ENCODE peak calls at places on chromosomes 7 and 10, in eight cellular contexts. One of them, this sample, is unnamed.

GRCh38 chr10:7408494-7409044 is 2.3 kb downstream of the SFMBT2 start:
- DNase-seq in H9: peak
- DNase-seq in activated CD4-positive, alpha-beta T cell treated with anti-CD3 and anti-CD28 coated beads, Interleukin-2, amount 50 U/mL, for 1 hour: peak
- DNase-seq in T-helper 1 cell: no peak
- DNase-seq in effector CD4-positive, alpha-beta T cell: no peak
- DNase-seq in neuronal stem cell: no peak
- DNase-seq in RWPE1: peak
- DNase-seq in nephron progenitor cell: peak
- DNase-seq in this sample: no peak

GRCh38 chr7:20064181-20064970 is 152.8 kb downstream of the MACC1 start:
- DNase-seq in H9: no peak
- DNase-seq in activated CD4-positive, alpha-beta T cell treated with anti-CD3 and anti-CD28 coated beads, Interleukin-2, amount 50 U/mL, for 1 hour: no peak
- DNase-seq in T-helper 1 cell: no peak
- DNase-seq in effector CD4-positive, alpha-beta T cell: no peak
- DNase-seq in neuronal stem cell: peak
- DNase-seq in RWPE1: no peak
- DNase-seq in nephron progenitor cell: no peak
- DNase-seq in this sample: no peak

GRCh38 chr7:113086431-113086888 is at the start of gene GPR85:
- DNase-seq in H9: peak
- DNase-seq in activated CD4-positive, alpha-beta T cell treated with anti-CD3 and anti-CD28 coated beads, Interleukin-2, amount 50 U/mL, for 1 hour: peak
- DNase-seq in T-helper 1 cell: no peak
- DNase-seq in effector CD4-positive, alpha-beta T cell: no peak
- DNase-seq in neuronal stem cell: peak
- DNase-seq in RWPE1: peak
- DNase-seq in nephron progenitor cell: peak
- DNase-seq in this sample: peak

GRCh38 chr7:69457912-69458491 is 140.3 kb upstream of the AUTS2 start:
- DNase-seq in H9: peak
- DNase-seq in activated CD4-positive, alpha-beta T cell treated with anti-CD3 and anti-CD28 coated beads, Interleukin-2, amount 50 U/mL, for 1 hour: no peak
- DNase-seq in T-helper 1 cell: no peak
- DNase-seq in effector CD4-positive, alpha-beta T cell: no peak
- DNase-seq in neuronal stem cell: peak
- DNase-seq in RWPE1: no peak
- DNase-seq in nephron progenitor cell: no peak
- DNase-seq in this sample: no peak

GRCh38 chr10:69362471-69362954 is 54.2 kb downstream of the TACR2 start:
- DNase-seq in H9: no peak
- DNase-seq in activated CD4-positive, alpha-beta T cell treated with anti-CD3 and anti-CD28 coated beads, Interleukin-2, amount 50 U/mL, for 1 hour: peak
- DNase-seq in T-helper 1 cell: no peak
- DNase-seq in effector CD4-positive, alpha-beta T cell: no peak
- DNase-seq in neuronal stem cell: no peak
- DNase-seq in RWPE1: peak
- DNase-seq in nephron progenitor cell: no peak
- DNase-seq in this sample: no peak

GRCh38 chr7:486216-486743 is 33.4 kb downstream of the PDGFA start:
- DNase-seq in H9: no peak
- DNase-seq in activated CD4-positive, alpha-beta T cell treated with anti-CD3 and anti-CD28 coated beads, Interleukin-2, amount 50 U/mL, for 1 hour: no peak
- DNase-seq in T-helper 1 cell: no peak
- DNase-seq in effector CD4-positive, alpha-beta T cell: no peak
- DNase-seq in neuronal stem cell: no peak
- DNase-seq in RWPE1: no peak
- DNase-seq in nephron progenitor cell: no peak
- DNase-seq in this sample: no peak

GRCh38 chr10:3902809-3903410 is 117.9 kb upstream of the KLF6 start:
- DNase-seq in H9: no peak
- DNase-seq in activated CD4-positive, alpha-beta T cell treated with anti-CD3 and anti-CD28 coated beads, Interleukin-2, amount 50 U/mL, for 1 hour: no peak
- DNase-seq in T-helper 1 cell: no peak
- DNase-seq in effector CD4-positive, alpha-beta T cell: no peak
- DNase-seq in neuronal stem cell: no peak
- DNase-seq in RWPE1: no peak
- DNase-seq in nephron progenitor cell: no peak
- DNase-seq in this sample: no peak

GRCh38 chr7:111266613-111267012 is 175.7 kb downstream of the LRRN3 start:
- DNase-seq in H9: no peak
- DNase-seq in activated CD4-positive, alpha-beta T cell treated with anti-CD3 and anti-CD28 coated beads, Interleukin-2, amount 50 U/mL, for 1 hour: no peak
- DNase-seq in T-helper 1 cell: no peak
- DNase-seq in effector CD4-positive, alpha-beta T cell: no peak
- DNase-seq in neuronal stem cell: no peak
- DNase-seq in RWPE1: no peak
- DNase-seq in nephron progenitor cell: no peak
- DNase-seq in this sample: no peak

GRCh38 chr10:128570596-128570995 is 444.4 kb upstream of the MKI67 start:
- DNase-seq in H9: no peak
- DNase-seq in activated CD4-positive, alpha-beta T cell treated with anti-CD3 and anti-CD28 coated beads, Interleukin-2, amount 50 U/mL, for 1 hour: no peak
- DNase-seq in T-helper 1 cell: no peak
- DNase-seq in effector CD4-positive, alpha-beta T cell: no peak
- DNase-seq in neuronal stem cell: no peak
- DNase-seq in RWPE1: no peak
- DNase-seq in nephron progenitor cell: no peak
- DNase-seq in this sample: no peak

GRCh38 chr10:42961776-42962119 is 115.1 kb upstream of the RET start:
- DNase-seq in H9: no peak
- DNase-seq in activated CD4-positive, alpha-beta T cell treated with anti-CD3 and anti-CD28 coated beads, Interleukin-2, amount 50 U/mL, for 1 hour: no peak
- DNase-seq in T-helper 1 cell: no peak
- DNase-seq in effector CD4-positive, alpha-beta T cell: no peak
- DNase-seq in neuronal stem cell: no peak
- DNase-seq in RWPE1: no peak
- DNase-seq in nephron progenitor cell: no peak
- DNase-seq in this sample: no peak

GRCh38 chr7:112143567-112143966 is 62.6 kb downstream of the DOCK4 start:
- DNase-seq in H9: no peak
- DNase-seq in activated CD4-positive, alpha-beta T cell treated with anti-CD3 and anti-CD28 coated beads, Interleukin-2, amount 50 U/mL, for 1 hour: no peak
- DNase-seq in T-helper 1 cell: no peak
- DNase-seq in effector CD4-positive, alpha-beta T cell: no peak
- DNase-seq in neuronal stem cell: no peak
- DNase-seq in RWPE1: no peak
- DNase-seq in nephron progenitor cell: no peak
- DNase-seq in this sample: no peak

GRCh38 chr10:114694735-114695134 is 36.7 kb upstream of the ABLIM1 start:
- DNase-seq in H9: peak
- DNase-seq in activated CD4-positive, alpha-beta T cell treated with anti-CD3 and anti-CD28 coated beads, Interleukin-2, amount 50 U/mL, for 1 hour: peak
- DNase-seq in T-helper 1 cell: no peak
- DNase-seq in effector CD4-positive, alpha-beta T cell: no peak
- DNase-seq in neuronal stem cell: peak
- DNase-seq in RWPE1: no peak
- DNase-seq in nephron progenitor cell: peak
- DNase-seq in this sample: no peak

GRCh38 chr10:52466464-52466863 is 152.4 kb downstream of the DKK1 start:
- DNase-seq in H9: no peak
- DNase-seq in activated CD4-positive, alpha-beta T cell treated with anti-CD3 and anti-CD28 coated beads, Interleukin-2, amount 50 U/mL, for 1 hour: no peak
- DNase-seq in T-helper 1 cell: no peak
- DNase-seq in effector CD4-positive, alpha-beta T cell: no peak
- DNase-seq in neuronal stem cell: no peak
- DNase-seq in RWPE1: no peak
- DNase-seq in nephron progenitor cell: no peak
- DNase-seq in this sample: no peak

GRCh38 chr7:38330861-38331709 is 57.6 kb upstream of the TARP start:
- DNase-seq in H9: peak
- DNase-seq in activated CD4-positive, alpha-beta T cell treated with anti-CD3 and anti-CD28 coated beads, Interleukin-2, amount 50 U/mL, for 1 hour: no peak
- DNase-seq in T-helper 1 cell: no peak
- DNase-seq in effector CD4-positive, alpha-beta T cell: no peak
- DNase-seq in neuronal stem cell: no peak
- DNase-seq in RWPE1: no peak
- DNase-seq in nephron progenitor cell: peak
- DNase-seq in this sample: no peak

GRCh38 chr7:108308276-108308675 is 148.0 kb downstream of the NRCAM start:
- DNase-seq in H9: no peak
- DNase-seq in activated CD4-positive, alpha-beta T cell treated with anti-CD3 and anti-CD28 coated beads, Interleukin-2, amount 50 U/mL, for 1 hour: no peak
- DNase-seq in T-helper 1 cell: no peak
- DNase-seq in effector CD4-positive, alpha-beta T cell: no peak
- DNase-seq in neuronal stem cell: no peak
- DNase-seq in RWPE1: no peak
- DNase-seq in nephron progenitor cell: no peak
- DNase-seq in this sample: no peak

GRCh38 chr7:106781007-106781406 is 84.1 kb upstream of the PIK3CG start:
- DNase-seq in H9: no peak
- DNase-seq in activated CD4-positive, alpha-beta T cell treated with anti-CD3 and anti-CD28 coated beads, Interleukin-2, amount 50 U/mL, for 1 hour: no peak
- DNase-seq in T-helper 1 cell: no peak
- DNase-seq in effector CD4-positive, alpha-beta T cell: no peak
- DNase-seq in neuronal stem cell: no peak
- DNase-seq in RWPE1: no peak
- DNase-seq in nephron progenitor cell: no peak
- DNase-seq in this sample: no peak

GRCh38 chr10:132515811-132516726 is 21.5 kb upstream of the INPP5A start:
- DNase-seq in H9: peak
- DNase-seq in activated CD4-positive, alpha-beta T cell treated with anti-CD3 and anti-CD28 coated beads, Interleukin-2, amount 50 U/mL, for 1 hour: no peak
- DNase-seq in T-helper 1 cell: no peak
- DNase-seq in effector CD4-positive, alpha-beta T cell: no peak
- DNase-seq in neuronal stem cell: no peak
- DNase-seq in RWPE1: no peak
- DNase-seq in nephron progenitor cell: no peak
- DNase-seq in this sample: no peak

GRCh38 chr7:138919256-138919655 is 61.9 kb downstream of the KIAA1549 start:
- DNase-seq in H9: no peak
- DNase-seq in activated CD4-positive, alpha-beta T cell treated with anti-CD3 and anti-CD28 coated beads, Interleukin-2, amount 50 U/mL, for 1 hour: no peak
- DNase-seq in T-helper 1 cell: no peak
- DNase-seq in effector CD4-positive, alpha-beta T cell: no peak
- DNase-seq in neuronal stem cell: no peak
- DNase-seq in RWPE1: no peak
- DNase-seq in nephron progenitor cell: no peak
- DNase-seq in this sample: no peak

GRCh38 chr7:22783421-22783820 is 39.2 kb downstream of the TOMM7 start:
- DNase-seq in H9: no peak
- DNase-seq in activated CD4-positive, alpha-beta T cell treated with anti-CD3 and anti-CD28 coated beads, Interleukin-2, amount 50 U/mL, for 1 hour: no peak
- DNase-seq in T-helper 1 cell: no peak
- DNase-seq in effector CD4-positive, alpha-beta T cell: no peak
- DNase-seq in neuronal stem cell: no peak
- DNase-seq in RWPE1: no peak
- DNase-seq in nephron progenitor cell: no peak
- DNase-seq in this sample: no peak

GRCh38 chr7:112495820-112496462 is 15.2 kb downstream of the LSMEM1 start:
- DNase-seq in H9: peak
- DNase-seq in activated CD4-positive, alpha-beta T cell treated with anti-CD3 and anti-CD28 coated beads, Interleukin-2, amount 50 U/mL, for 1 hour: peak
- DNase-seq in T-helper 1 cell: no peak
- DNase-seq in effector CD4-positive, alpha-beta T cell: peak
- DNase-seq in neuronal stem cell: peak
- DNase-seq in RWPE1: peak
- DNase-seq in nephron progenitor cell: peak
- DNase-seq in this sample: peak

GRCh38 chr10:98463976-98464754 is 17.4 kb upstream of the HPS1 start:
- DNase-seq in H9: no peak
- DNase-seq in activated CD4-positive, alpha-beta T cell treated with anti-CD3 and anti-CD28 coated beads, Interleukin-2, amount 50 U/mL, for 1 hour: no peak
- DNase-seq in T-helper 1 cell: no peak
- DNase-seq in effector CD4-positive, alpha-beta T cell: no peak
- DNase-seq in neuronal stem cell: no peak
- DNase-seq in RWPE1: no peak
- DNase-seq in nephron progenitor cell: no peak
- DNase-seq in this sample: no peak

GRCh38 chr10:102988404-102989314 is 70.6 kb downstream of the CNNM2 start:
- DNase-seq in H9: no peak
- DNase-seq in activated CD4-positive, alpha-beta T cell treated with anti-CD3 and anti-CD28 coated beads, Interleukin-2, amount 50 U/mL, for 1 hour: no peak
- DNase-seq in T-helper 1 cell: no peak
- DNase-seq in effector CD4-positive, alpha-beta T cell: no peak
- DNase-seq in neuronal stem cell: no peak
- DNase-seq in RWPE1: no peak
- DNase-seq in nephron progenitor cell: no peak
- DNase-seq in this sample: no peak

GRCh38 chr7:28018851-28019465 is 161.6 kb downstream of the JAZF1 start:
- DNase-seq in H9: no peak
- DNase-seq in activated CD4-positive, alpha-beta T cell treated with anti-CD3 and anti-CD28 coated beads, Interleukin-2, amount 50 U/mL, for 1 hour: no peak
- DNase-seq in T-helper 1 cell: no peak
- DNase-seq in effector CD4-positive, alpha-beta T cell: no peak
- DNase-seq in neuronal stem cell: no peak
- DNase-seq in RWPE1: no peak
- DNase-seq in nephron progenitor cell: no peak
- DNase-seq in this sample: no peak

GRCh38 chr10:5546891-5547683 is 22.3 kb downstream of the CALML3 start:
- DNase-seq in H9: no peak
- DNase-seq in activated CD4-positive, alpha-beta T cell treated with anti-CD3 and anti-CD28 coated beads, Interleukin-2, amount 50 U/mL, for 1 hour: no peak
- DNase-seq in T-helper 1 cell: no peak
- DNase-seq in effector CD4-positive, alpha-beta T cell: no peak
- DNase-seq in neuronal stem cell: no peak
- DNase-seq in RWPE1: peak
- DNase-seq in nephron progenitor cell: no peak
- DNase-seq in this sample: no peak

GRCh38 chr10:102324061-102324460 is 71.4 kb upstream of the NFKB2 start:
- DNase-seq in H9: no peak
- DNase-seq in activated CD4-positive, alpha-beta T cell treated with anti-CD3 and anti-CD28 coated beads, Interleukin-2, amount 50 U/mL, for 1 hour: no peak
- DNase-seq in T-helper 1 cell: no peak
- DNase-seq in effector CD4-positive, alpha-beta T cell: no peak
- DNase-seq in neuronal stem cell: no peak
- DNase-seq in RWPE1: peak
- DNase-seq in nephron progenitor cell: no peak
- DNase-seq in this sample: no peak

GRCh38 chr10:33337335-33337854 is 2.9 kb upstream of the NRP1 start:
- DNase-seq in H9: no peak
- DNase-seq in activated CD4-positive, alpha-beta T cell treated with anti-CD3 and anti-CD28 coated beads, Interleukin-2, amount 50 U/mL, for 1 hour: no peak
- DNase-seq in T-helper 1 cell: no peak
- DNase-seq in effector CD4-positive, alpha-beta T cell: no peak
- DNase-seq in neuronal stem cell: peak
- DNase-seq in RWPE1: peak
- DNase-seq in nephron progenitor cell: peak
- DNase-seq in this sample: no peak

GRCh38 chr10:69863580-69863979 is 61.9 kb downstream of the COL13A1 start:
- DNase-seq in H9: no peak
- DNase-seq in activated CD4-positive, alpha-beta T cell treated with anti-CD3 and anti-CD28 coated beads, Interleukin-2, amount 50 U/mL, for 1 hour: no peak
- DNase-seq in T-helper 1 cell: no peak
- DNase-seq in effector CD4-positive, alpha-beta T cell: no peak
- DNase-seq in neuronal stem cell: no peak
- DNase-seq in RWPE1: no peak
- DNase-seq in nephron progenitor cell: no peak
- DNase-seq in this sample: no peak

GRCh38 chr10:92242910-92243671 is 47.8 kb downstream of the CPEB3 start:
- DNase-seq in H9: peak
- DNase-seq in activated CD4-positive, alpha-beta T cell treated with anti-CD3 and anti-CD28 coated beads, Interleukin-2, amount 50 U/mL, for 1 hour: peak
- DNase-seq in T-helper 1 cell: peak
- DNase-seq in effector CD4-positive, alpha-beta T cell: peak
- DNase-seq in neuronal stem cell: peak
- DNase-seq in RWPE1: peak
- DNase-seq in nephron progenitor cell: peak
- DNase-seq in this sample: no peak

GRCh38 chr10:44383749-44384600 is 922 bp downstream of the CXCL12 start:
- DNase-seq in H9: peak
- DNase-seq in activated CD4-positive, alpha-beta T cell treated with anti-CD3 and anti-CD28 coated beads, Interleukin-2, amount 50 U/mL, for 1 hour: no peak
- DNase-seq in T-helper 1 cell: no peak
- DNase-seq in effector CD4-positive, alpha-beta T cell: no peak
- DNase-seq in neuronal stem cell: no peak
- DNase-seq in RWPE1: no peak
- DNase-seq in nephron progenitor cell: peak
- DNase-seq in this sample: no peak

GRCh38 chr10:132990684-132991545 is 48.5 kb upstream of the CFAP46 start:
- DNase-seq in H9: no peak
- DNase-seq in activated CD4-positive, alpha-beta T cell treated with anti-CD3 and anti-CD28 coated beads, Interleukin-2, amount 50 U/mL, for 1 hour: no peak
- DNase-seq in T-helper 1 cell: no peak
- DNase-seq in effector CD4-positive, alpha-beta T cell: no peak
- DNase-seq in neuronal stem cell: no peak
- DNase-seq in RWPE1: no peak
- DNase-seq in nephron progenitor cell: no peak
- DNase-seq in this sample: no peak

GRCh38 chr10:119759832-119760231 is 34.0 kb downstream of the INPP5F start:
- DNase-seq in H9: no peak
- DNase-seq in activated CD4-positive, alpha-beta T cell treated with anti-CD3 and anti-CD28 coated beads, Interleukin-2, amount 50 U/mL, for 1 hour: no peak
- DNase-seq in T-helper 1 cell: no peak
- DNase-seq in effector CD4-positive, alpha-beta T cell: no peak
- DNase-seq in neuronal stem cell: no peak
- DNase-seq in RWPE1: no peak
- DNase-seq in nephron progenitor cell: no peak
- DNase-seq in this sample: no peak

GRCh38 chr7:55191926-55192692 is 173.0 kb upstream of the LANCL2 start:
- DNase-seq in H9: peak
- DNase-seq in activated CD4-positive, alpha-beta T cell treated with anti-CD3 and anti-CD28 coated beads, Interleukin-2, amount 50 U/mL, for 1 hour: no peak
- DNase-seq in T-helper 1 cell: no peak
- DNase-seq in effector CD4-positive, alpha-beta T cell: no peak
- DNase-seq in neuronal stem cell: no peak
- DNase-seq in RWPE1: no peak
- DNase-seq in nephron progenitor cell: no peak
- DNase-seq in this sample: no peak

GRCh38 chr7:26950854-26951253 is 86.5 kb upstream of the SKAP2 start:
- DNase-seq in H9: no peak
- DNase-seq in activated CD4-positive, alpha-beta T cell treated with anti-CD3 and anti-CD28 coated beads, Interleukin-2, amount 50 U/mL, for 1 hour: no peak
- DNase-seq in T-helper 1 cell: no peak
- DNase-seq in effector CD4-positive, alpha-beta T cell: no peak
- DNase-seq in neuronal stem cell: no peak
- DNase-seq in RWPE1: no peak
- DNase-seq in nephron progenitor cell: no peak
- DNase-seq in this sample: no peak

GRCh38 chr7:95865716-95866371 is 93.5 kb downstream of the DYNC1I1 start:
- DNase-seq in H9: peak
- DNase-seq in activated CD4-positive, alpha-beta T cell treated with anti-CD3 and anti-CD28 coated beads, Interleukin-2, amount 50 U/mL, for 1 hour: no peak
- DNase-seq in T-helper 1 cell: no peak
- DNase-seq in effector CD4-positive, alpha-beta T cell: no peak
- DNase-seq in neuronal stem cell: peak
- DNase-seq in RWPE1: no peak
- DNase-seq in nephron progenitor cell: no peak
- DNase-seq in this sample: no peak